ENCODE peak calls at places on chromosome 1, in six cellular contexts. X is thoracic aorta; E is H1; Z is CD4-positive, alpha-beta T cell; O is adrenal gland; P is colonic mucosa. G is an unnamed sample.
A peak's percentile ranks its signal among the peaks of the same experiment; 100 is the strongest.

GRCh38 chr1:203440780-203441179 is 34.8 kb upstream of the PRELP start:
- DNase-seq in E (no peak), X (no peak), Z (no peak), P (peak; percentile 79), O (peak; percentile 69), G (no peak)

GRCh38 chr1:225468270-225469020 is 40.6 kb upstream of the LBR start:
- DNase-seq in O (no peak), P (no peak), Z (no peak), X (no peak), E (no peak), G (no peak)

GRCh38 chr1:214515544-214516433 is 35.6 kb downstream of the PTPN14 start:
- DNase-seq in P (no peak), E (no peak), X (no peak), O (no peak), Z (no peak), G (no peak)

GRCh38 chr1:10398278-10398733 is 558 bp upstream of the PGD start:
- DNase-seq in E (no peak), X (no peak), P (no peak), O (no peak), Z (no peak), G (no peak)

GRCh38 chr1:154571244-154571963 is 3.8 kb downstream of the CHRNB2 start:
- DNase-seq in O (no peak), P (no peak), X (no peak), Z (no peak), E (no peak), G (no peak)

GRCh38 chr1:17250601-17251000 is 1.7 kb downstream of the PADI3 start:
- DNase-seq in X (no peak), O (peak; percentile 36), E (no peak), P (peak; percentile 94), Z (no peak), G (no peak)

GRCh38 chr1:201279313-201279712 is 4.0 kb upstream of the PKP1 start:
- DNase-seq in O (no peak), Z (no peak), X (no peak), E (no peak), P (no peak), G (no peak)

GRCh38 chr1:225319951-225320350 is 107.9 kb downstream of the LBR start:
- DNase-seq in O (no peak), X (no peak), Z (no peak), P (no peak), E (no peak), G (no peak)

GRCh38 chr1:164473544-164473943 is 85.4 kb upstream of the PBX1 start:
- DNase-seq in P (no peak), X (no peak), Z (no peak), E (no peak), O (no peak), G (no peak)

GRCh38 chr1:53276153-53276901 is 38.0 kb upstream of the MAGOH start:
- DNase-seq in X (no peak), O (no peak), E (no peak), P (no peak), Z (no peak), G (no peak)

GRCh38 chr1:53273526-53273925 is 35.2 kb upstream of the MAGOH start:
- DNase-seq in Z (no peak), O (no peak), E (no peak), X (no peak), P (no peak), G (no peak)

GRCh38 chr1:53274026-53274425 is 35.7 kb upstream of the MAGOH start:
- DNase-seq in X (no peak), O (no peak), E (no peak), P (no peak), Z (no peak), G (no peak)

GRCh38 chr1:53275566-53275965 is 37.2 kb upstream of the MAGOH start:
- DNase-seq in O (no peak), X (no peak), P (no peak), Z (no peak), E (no peak), G (no peak)

DNA sequence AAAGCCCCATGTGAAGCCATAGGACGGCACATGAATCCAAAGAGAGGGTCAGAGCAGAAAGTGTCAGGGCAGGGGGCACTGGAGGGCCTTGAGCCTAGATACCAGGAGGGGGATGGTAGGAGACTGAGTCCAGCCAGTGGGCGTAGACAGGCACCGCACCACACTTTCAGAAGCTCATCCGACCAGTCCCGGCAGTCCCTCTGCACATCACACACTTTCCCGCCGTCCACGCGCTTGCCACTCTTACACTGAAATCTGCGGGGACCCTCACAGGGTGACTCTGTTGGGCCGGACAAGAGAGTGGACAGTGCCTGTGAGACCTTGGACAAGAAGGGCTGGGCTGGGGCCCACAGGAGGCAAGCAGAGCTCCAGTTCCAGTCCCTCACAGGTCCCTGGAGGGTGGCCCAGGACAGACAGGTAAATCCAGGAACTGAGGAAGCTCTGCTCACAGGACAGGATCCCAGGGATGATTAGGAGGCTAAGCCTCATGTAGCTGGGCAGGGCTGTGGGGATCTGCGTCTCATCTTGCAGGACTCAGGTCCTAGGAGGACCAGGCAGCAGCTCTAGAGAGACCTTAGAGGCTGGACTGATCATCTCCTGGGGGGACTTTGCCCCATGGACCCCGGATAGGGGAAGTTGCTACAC is 36.3 kb upstream of the MAGOH start:
- DNase-seq in E (no peak), P (no peak), X (no peak), Z (no peak), O (no peak), G (no peak)
- H3K27ac ChIP-seq in E (no peak overlapping the region), P (no peak overlapping the region), X (no peak overlapping the region), Z (no peak overlapping the region), O (no peak overlapping the region), G (no peak overlapping the region)

DNA sequence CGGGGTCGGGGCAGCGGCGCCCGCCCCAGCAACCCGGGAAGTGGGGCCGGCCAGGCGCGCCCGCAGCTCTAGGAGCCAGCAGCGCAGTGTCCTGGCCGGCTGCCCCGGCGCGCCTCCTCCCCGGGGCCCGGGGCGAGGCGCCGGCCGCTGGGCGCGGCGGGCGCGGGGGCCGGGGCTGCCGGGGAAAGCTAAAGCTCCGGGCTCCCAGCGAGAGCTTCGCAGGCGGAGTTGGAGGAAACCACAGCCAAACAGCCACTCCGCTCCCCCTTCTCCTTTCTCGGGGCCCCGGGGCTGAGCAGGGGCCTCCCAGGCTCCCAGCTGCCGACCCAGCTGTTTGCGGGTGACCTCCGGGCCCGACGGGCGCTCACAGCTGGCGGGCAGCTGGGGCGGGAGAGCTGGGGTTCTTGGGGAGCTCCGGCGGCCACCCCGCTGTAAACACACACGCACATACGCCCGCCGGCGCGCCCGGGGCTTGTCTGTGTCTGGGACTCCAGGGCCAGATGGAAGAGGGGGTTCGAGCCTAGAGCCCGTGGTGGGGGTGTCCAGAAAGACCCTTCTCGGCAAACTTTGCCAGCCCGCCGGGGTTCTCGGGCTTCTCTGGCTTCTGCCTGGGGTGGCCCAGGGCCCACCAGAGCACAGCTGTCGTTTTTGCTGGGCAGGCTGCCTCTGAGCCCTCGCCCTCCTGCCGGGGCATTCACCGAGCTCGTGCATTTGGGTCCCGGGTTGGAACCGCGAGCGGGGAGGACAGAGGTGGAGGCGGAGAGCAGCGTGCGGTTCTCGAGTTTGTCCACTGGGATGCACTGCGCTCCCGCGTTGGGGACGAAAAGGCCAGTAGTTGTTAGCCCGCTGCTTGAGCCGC is 1.5 kb downstream of the AJAP1 start:
- DNase-seq in X (no peak), P (no peak), O (peak; percentile 47), Z (no peak), E (no peak), G (no peak)
- H3K27me3 ChIP-seq in X (peaks cover 17% of the 10 kb centered on the region), P (peaks cover 43% of the 10 kb centered on the region), O (peaks cover 34% of the 10 kb centered on the region), Z (peaks cover 58% of the 10 kb centered on the region), E (peaks cover 61% of the 10 kb centered on the region), G (peaks cover 16% of the 10 kb centered on the region)

DNA sequence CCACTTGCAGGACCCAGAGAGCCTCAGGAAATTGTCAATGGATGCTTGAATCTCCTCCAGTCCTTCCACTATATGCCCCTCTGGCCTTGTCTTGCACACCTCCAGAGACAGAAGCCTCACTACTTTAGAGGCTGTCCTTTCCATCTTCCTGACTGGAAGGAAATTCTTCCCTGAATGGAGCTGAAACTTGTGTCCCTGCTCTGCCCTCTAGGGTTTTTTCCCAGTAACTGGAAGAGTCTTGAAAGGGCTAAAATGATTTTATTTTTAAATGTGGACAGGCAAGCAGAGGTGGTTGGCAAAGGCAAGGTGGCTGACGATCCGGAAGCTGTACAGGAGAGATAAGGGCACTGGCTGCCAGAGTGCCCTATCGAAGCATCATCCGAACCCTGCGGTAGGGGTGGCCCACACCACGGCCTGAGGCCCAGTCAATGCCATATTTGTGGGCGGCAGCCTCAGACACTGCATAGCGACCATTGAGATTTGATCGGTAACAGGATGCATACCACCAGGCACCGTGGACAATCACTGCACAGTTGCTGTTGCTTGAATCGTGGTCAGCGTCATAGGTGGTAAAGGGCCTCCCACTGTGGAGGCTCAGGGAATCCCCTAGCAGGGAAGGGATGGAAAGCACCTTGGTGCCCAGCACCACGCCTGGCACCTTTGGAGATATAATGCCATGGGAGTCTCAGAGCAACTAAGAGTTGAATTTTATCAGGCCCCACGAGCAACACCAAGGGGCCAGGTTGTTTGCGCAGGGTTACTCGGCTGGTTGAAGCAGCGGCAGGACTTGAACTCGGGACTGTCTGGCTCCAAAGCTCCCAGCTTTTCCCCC is 2.3 kb upstream of the MAP3K6 start:
- DNase-seq in O (no peak), Z (no peak), X (no peak), E (no peak), P (no peak), G (no peak)
- H3K27ac ChIP-seq in O (peak overlapping the region; percentile 47), Z (no peak overlapping the region), X (peak overlapping the region; percentile 99), E (no peak overlapping the region), P (no peak overlapping the region), G (no peak overlapping the region)

DNA sequence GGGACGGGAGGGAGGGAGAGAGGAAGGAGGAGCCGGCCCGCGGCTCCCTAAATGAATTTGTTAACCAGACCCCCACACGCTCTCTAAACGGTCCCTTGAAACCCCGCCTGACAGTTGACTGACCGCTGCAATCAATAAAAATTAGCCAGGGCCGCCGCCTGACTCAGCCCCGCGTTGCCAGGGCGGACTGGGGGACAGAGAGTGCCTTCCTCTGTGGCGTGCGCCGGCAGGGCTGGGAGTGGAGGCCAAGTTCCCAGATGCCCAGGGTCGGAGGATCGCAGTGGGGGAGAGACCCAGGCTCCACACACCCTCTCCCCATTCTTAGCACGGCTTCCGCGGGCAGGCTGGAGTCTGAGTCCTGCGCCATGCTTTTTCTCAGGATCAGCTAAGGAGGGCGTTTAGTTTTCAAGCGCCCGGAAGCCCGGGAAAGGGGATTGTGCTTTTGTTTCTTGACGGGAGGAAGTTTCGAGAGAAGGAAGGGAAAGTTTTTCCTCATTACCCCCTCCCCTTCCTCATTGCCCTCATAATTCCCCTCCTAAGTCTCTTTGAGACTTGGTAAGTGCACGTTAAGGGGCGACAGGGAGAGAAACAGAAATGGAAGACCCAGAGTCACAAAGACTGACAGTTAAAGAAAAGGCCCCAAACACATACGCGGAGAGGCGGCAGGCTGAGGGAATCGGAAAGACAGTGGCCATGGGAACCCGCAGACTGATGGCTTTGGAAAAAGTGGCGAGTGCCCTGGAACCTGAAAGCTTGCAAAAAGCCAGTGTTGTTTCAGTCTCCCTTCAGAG is 6.3 kb downstream of the PAX7 start:
- DNase-seq in P (no peak), X (no peak), Z (no peak), E (no peak), O (no peak), G (no peak)
- H3K27me3 ChIP-seq in P (peaks cover 96% of the 10 kb centered on the region), X (peaks cover 14% of the 10 kb centered on the region), Z (peaks cover 96% of the 10 kb centered on the region), E (peaks cover 98% of the 10 kb centered on the region), O (peaks cover 94% of the 10 kb centered on the region), G (peaks cover 86% of the 10 kb centered on the region)

GRCh38 chr1:4961935-4962645 is 307.7 kb downstream of the AJAP1 start:
- DNase-seq in P (no peak), Z (no peak), X (no peak), E (no peak), O (no peak), G (no peak)

GRCh38 chr1:4964634-4965345 is 310.4 kb downstream of the AJAP1 start:
- DNase-seq in E (no peak), O (no peak), X (no peak), P (no peak), Z (no peak), G (no peak)

GRCh38 chr1:4963251-4963650 is 308.8 kb downstream of the AJAP1 start:
- DNase-seq in O (peak; percentile 64), E (no peak), Z (no peak), X (no peak), P (no peak), G (no peak)

GRCh38 chr1:4962836-4963235 is 308.4 kb downstream of the AJAP1 start:
- DNase-seq in E (no peak), O (no peak), X (no peak), P (no peak), Z (no peak), G (no peak)

GRCh38 chr1:4965346-4965726 is 310.9 kb downstream of the AJAP1 start:
- DNase-seq in P (no peak), Z (no peak), O (no peak), E (no peak), X (no peak), G (no peak)
- H3K27ac ChIP-seq in P (no peak overlapping the region), Z (no peak overlapping the region), O (no peak overlapping the region), E (no peak overlapping the region), X (no peak overlapping the region), G (no peak overlapping the region)